ENCODE peak calls at places on chromosomes 1 and 21, in nine cellular contexts. X, Y, F, A, T, S, M, H and B are unnamed samples.

GRCh38 chr1:209405183-209405823 is 178.2 kb upstream of the CAMK1G start:
- DNase-seq in S (peak; percentile 51), F (no peak), X (peak; percentile 84), Y (no peak), A (no peak), H (peak; percentile 70), T (peak; percentile 86), M (no peak), B (no peak)

GRCh38 chr1:181936269-181936668 is 125.2 kb downstream of the ZNF648 start:
- DNase-seq in T (no peak), X (no peak), F (peak; percentile 5), M (no peak), A (no peak), S (no peak), Y (no peak), H (no peak), B (no peak)

GRCh38 chr1:39562886-39563285 is 13.7 kb downstream of the PABPC4 start:
- DNase-seq in T (no peak), H (no peak), M (no peak), A (no peak), F (no peak), X (no peak), Y (no peak), S (no peak), B (no peak)

GRCh38 chr1:167935252-167936067 is 1.0 kb upstream of the DCAF6 start:
- DNase-seq in A (no peak), T (peak; percentile 25), S (peak; percentile 49), Y (no peak), X (no peak), H (peak; percentile 36), M (peak; percentile 53), F (peak; percentile 50), B (peak; percentile 81)

GRCh38 chr1:8970870-8971337 is 25.2 kb downstream of the CA6 start:
- DNase-seq in H (no peak), Y (no peak), T (no peak), M (no peak), X (no peak), S (no peak), F (no peak), A (no peak), B (no peak)

GRCh38 chr21:29144736-29145353 is 14.4 kb downstream of the MAP3K7CL start:
- DNase-seq in X (no peak), S (no peak), H (peak; percentile 61), M (no peak), Y (no peak), F (no peak), T (no peak), A (no peak), B (no peak)

GRCh38 chr1:199778324-199778955 is 249.1 kb upstream of the NR5A2 start:
- DNase-seq in Y (no peak), M (peak; percentile 61), F (no peak), S (no peak), T (no peak), H (no peak), X (peak; percentile 88), A (no peak), B (no peak)

GRCh38 chr1:108046021-108046420 is 81.0 kb upstream of the VAV3 start:
- DNase-seq in S (no peak), F (no peak), Y (no peak), T (no peak), A (no peak), X (peak; percentile 46), M (peak; percentile 31), H (no peak), B (no peak)

GRCh38 chr1:209611771-209612570 is 28.5 kb downstream of the CAMK1G start:
- DNase-seq in Y (no peak), T (no peak), H (no peak), M (no peak), S (no peak), X (no peak), F (no peak), A (no peak), B (no peak)

GRCh38 chr1:41383094-41383852 is 22.0 kb downstream of the FOXO6 start:
- DNase-seq in H (peak; percentile 31), S (peak; percentile 48), Y (no peak), M (no peak), A (no peak), F (no peak), X (peak; percentile 66), T (peak; percentile 36), B (no peak)

GRCh38 chr1:1304331-1305299 is 3.1 kb downstream of the ACAP3 start:
- DNase-seq in T (peak; percentile 55), S (peak; percentile 79), M (peak; percentile 89), A (no peak), Y (peak; percentile 85), F (peak; percentile 56), H (peak; percentile 84), X (no peak), B (peak; percentile 61)

GRCh38 chr1:17679856-17680255 is 75.3 kb upstream of the ACTL8 start:
- DNase-seq in S (no peak), A (no peak), M (no peak), T (no peak), H (no peak), X (no peak), Y (no peak), F (no peak), B (no peak)
- H2AFZ ChIP-seq in S (no peak overlapping the region), A (no peak overlapping the region), M (no peak overlapping the region), T (no peak overlapping the region), H (no peak overlapping the region), X (no peak overlapping the region), Y (no peak overlapping the region), F (no peak overlapping the region), B (no peak overlapping the region)

GRCh38 chr1:201423655-201424610 is 2.4 kb upstream of the TNNI1 start:
- DNase-seq in T (no peak), H (no peak), S (no peak), X (no peak), F (no peak), M (no peak), A (no peak), Y (no peak), B (peak; percentile 89)
- H3K27ac ChIP-seq in T (no peak overlapping the region), H (no peak overlapping the region), S (no peak overlapping the region), X (no peak overlapping the region), F (no peak overlapping the region), M (no peak overlapping the region), A (no peak overlapping the region), Y (no peak overlapping the region), B (peak overlapping the region; percentile 99)

DNA sequence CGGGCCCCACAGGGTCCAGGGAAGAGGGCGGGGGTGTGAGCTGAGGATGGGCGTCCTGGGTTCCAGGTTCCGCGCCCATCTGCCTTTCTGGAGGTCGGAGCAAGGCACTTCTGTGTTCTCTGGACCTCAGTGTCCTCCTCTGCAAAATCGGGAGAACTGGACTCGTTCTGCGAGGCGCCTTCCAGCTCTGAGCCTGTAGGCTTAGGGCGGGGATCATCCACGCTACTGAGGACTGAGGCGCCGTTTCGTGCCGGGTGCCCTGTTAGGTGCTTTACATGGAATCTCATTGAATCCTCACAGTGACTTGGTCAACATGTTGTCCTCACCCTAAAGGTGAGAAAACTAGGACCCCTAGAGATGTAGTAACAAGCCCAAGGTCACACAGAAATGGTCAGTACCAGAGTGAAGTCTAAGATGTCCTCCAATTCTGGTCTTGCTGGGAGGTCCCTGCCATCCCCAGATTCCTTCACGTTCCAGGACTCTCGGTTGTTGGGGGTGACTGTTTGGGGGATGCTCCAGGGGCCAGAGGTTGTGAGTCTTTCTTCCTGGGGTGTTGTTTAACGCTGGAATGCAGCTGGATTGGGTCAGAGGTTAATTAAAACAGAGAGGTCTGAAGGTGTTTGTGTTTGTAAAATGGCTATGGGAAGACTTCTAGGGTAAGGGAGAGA is 683 bp downstream of the PRKAA2 start:
- DNase-seq in Y (peak; percentile 39), T (no peak), X (no peak), M (no peak), A (peak; percentile 57), S (peak; percentile 8), H (no peak), F (no peak), B (no peak)
- H2AFZ ChIP-seq in Y (no peak overlapping the region), T (peak overlapping the region; percentile 94), X (peak overlapping the region; percentile 93), M (peak overlapping the region; percentile 88), A (peak overlapping the region; percentile 100), S (peak overlapping the region; percentile 68), H (peak overlapping the region; percentile 99), F (no peak overlapping the region), B (no peak overlapping the region)

GRCh38 chr1:17045623-17046022 is 8.2 kb downstream of the SDHB start:
- DNase-seq in S (no peak), T (no peak), H (no peak), A (no peak), X (no peak), Y (no peak), M (no peak), F (no peak), B (peak; percentile 46)
- H3K27ac ChIP-seq in S (peak overlapping the region; percentile 43), T (no peak overlapping the region), H (no peak overlapping the region), A (no peak overlapping the region), X (no peak overlapping the region), Y (no peak overlapping the region), M (peak overlapping the region; percentile 20), F (no peak overlapping the region), B (no peak overlapping the region)